ENCODE peak calls at places on chromosomes 4 and X, in six cellular contexts. X is PC-9, G is RCC 7860, T is cerebellar cortex, N is HEK293T, S is GM23248. Z is an unnamed sample.

GRCh38 chr4:162782778-162783507 is 383.7 kb downstream of the NAF1 start:
- DNase-seq in X (no peak), G (no peak), N (no peak), T (no peak), S (no peak), Z (no peak)

GRCh38 chr4:109729155-109729562 is 711 bp downstream of the PLA2G12A start:
- DNase-seq in X (no peak), G (no peak), N (peak), T (peak), S (peak), Z (no peak)

GRCh38 chrX:140157611-140158010 is 192.3 kb upstream of the CXorf66 start:
- DNase-seq in N (no peak), G (no peak), T (no peak), X (no peak), S (no peak), Z (no peak)

GRCh38 chrX:53125506-53125905 is 31.6 kb downstream of the KANTR start:
- DNase-seq in T (no peak), S (no peak), N (no peak), G (no peak), X (no peak), Z (no peak)

GRCh38 chrX:71909956-71910355 is 689 bp upstream of the NHSL2 start:
- DNase-seq in T (peak), X (no peak), G (no peak), N (peak), S (peak), Z (no peak)

GRCh38 chrX:43970528-43970927 is 2.7 kb downstream of the NDP start:
- DNase-seq in T (peak), S (peak), G (peak), X (no peak), N (no peak), Z (no peak)

GRCh38 chrX:133413218-133413925 is 1.9 kb downstream of the GPC4 start:
- DNase-seq in N (peak), X (no peak), G (no peak), S (no peak), T (no peak), Z (no peak)

GRCh38 chr4:83876047-83876446 is 340.1 kb downstream of the GPAT3 start:
- DNase-seq in S (peak), X (no peak), G (no peak), N (no peak), T (no peak), Z (no peak)

GRCh38 chr4:116537828-116538227 is 547.5 kb downstream of the TRAM1L1 start:
- DNase-seq in T (no peak), X (no peak), G (no peak), N (no peak), S (no peak), Z (no peak)

GRCh38 chrX:19642517-19643109 is 127.3 kb upstream of the MAP3K15 start:
- DNase-seq in T (no peak), S (no peak), X (no peak), N (no peak), G (no peak), Z (no peak)

GRCh38 chr4:17418010-17418409 is 93.9 kb downstream of the QDPR start:
- DNase-seq in S (no peak), N (no peak), T (no peak), X (no peak), G (no peak), Z (no peak)

GRCh38 chr4:76781698-76782595 is 116.0 kb downstream of the SOWAHB start:
- DNase-seq in T (peak), N (no peak), G (peak), S (peak), X (peak), Z (no peak)

Z was measured in immature natural killer cell.